ENCODE peak calls at places on chromosome 13, in ten cellular contexts. T is stomach, F is neural progenitor cell, G is tibial artery, Y is transverse colon, P is colonic mucosa, J is endothelial cell of umbilical vein, Q is psoas muscle, K is astrocyte, A is GM23338. X is an unnamed sample.

GRCh38 chr13:34913040-34913439 is 29.0 kb upstream of the NBEA start:
- DNase-seq in K (no peak), A (peak), F (peak), Y (no peak), P (no peak), J (peak), Q (no peak), T (no peak), G (no peak), X (no peak)

GRCh38 chr13:100667894-100668293 is 6.7 kb downstream of the TMTC4 start:
- DNase-seq in T (no peak), F (no peak), G (no peak), J (no peak), P (no peak), A (no peak), Q (no peak), Y (no peak), K (no peak), X (no peak)

GRCh38 chr13:35388979-35389378 is 87.5 kb downstream of the MAB21L1 start:
- DNase-seq in G (no peak), P (no peak), Q (no peak), A (no peak), Y (no peak), T (no peak), K (peak), F (no peak), J (peak), X (no peak)

GRCh38 chr13:111551421-111551820 is 231.0 kb downstream of the TEX29 start:
- DNase-seq in F (no peak), Q (no peak), P (no peak), T (no peak), A (no peak), Y (no peak), J (no peak), K (no peak), G (no peak), X (no peak)

GRCh38 chr13:104011505-104012270 is 945.5 kb upstream of the SLC10A2 start:
- DNase-seq in Y (no peak), J (no peak), T (peak), K (peak), F (peak), G (no peak), A (peak), P (no peak), Q (no peak), X (no peak)

GRCh38 chr13:42454749-42455148 is 119.2 kb upstream of the TNFSF11 start:
- DNase-seq in A (no peak), G (no peak), F (no peak), K (no peak), J (no peak), T (no peak), Q (no peak), P (no peak), Y (no peak), X (no peak)

GRCh38 chr13:99382428-99383133 is 75.4 kb upstream of the GPR183 start:
- DNase-seq in K (no peak), F (no peak), G (no peak), T (no peak), P (peak), Q (no peak), Y (peak), A (no peak), J (no peak), X (no peak)

GRCh38 chr13:110624766-110625756 is 9.7 kb downstream of the NAXD start:
- DNase-seq in Q (no peak), A (peak), P (no peak), F (peak), Y (no peak), T (peak), J (no peak), K (no peak), G (no peak), X (no peak)

GRCh38 chr13:98970293-98970692 is 7.6 kb downstream of the DOCK9 start:
- DNase-seq in A (no peak), T (no peak), P (no peak), G (no peak), F (no peak), Q (no peak), J (no peak), Y (no peak), K (no peak), X (peak)

GRCh38 chr13:22126433-22127021 is 455.7 kb downstream of the FGF9 start:
- DNase-seq in G (no peak), T (no peak), K (no peak), Q (no peak), P (no peak), J (no peak), F (no peak), A (no peak), Y (no peak), X (no peak)

GRCh38 chr13:92843549-92843948 is 383.1 kb upstream of the GPC6 start:
- DNase-seq in J (no peak), A (no peak), K (peak), T (no peak), Q (no peak), Y (no peak), G (no peak), F (no peak), P (no peak), X (no peak)

GRCh38 chr13:39956036-39956435 is 300.6 kb downstream of the COG6 start:
- DNase-seq in Q (no peak), T (no peak), P (no peak), Y (no peak), G (no peak), J (no peak), F (no peak), K (no peak), A (no peak), X (no peak)

GRCh38 chr13:39875583-39875982 is 220.1 kb downstream of the COG6 start:
- DNase-seq in Q (no peak), G (no peak), A (no peak), K (no peak), F (no peak), J (peak), T (no peak), Y (no peak), P (no peak), X (no peak)

GRCh38 chr13:104553156-104553555 is 1486.9 kb upstream of the SLC10A2 start:
- DNase-seq in G (no peak), Q (no peak), T (no peak), K (peak), A (no peak), F (no peak), P (no peak), J (peak), Y (no peak), X (no peak)

GRCh38 chr13:42377640-42378382 is 105.9 kb downstream of the AKAP11 start:
- DNase-seq in F (no peak), G (no peak), P (no peak), K (no peak), Y (no peak), J (no peak), A (no peak), T (no peak), Q (no peak), X (no peak)

GRCh38 chr13:31909889-31910551 is 121.6 kb upstream of the FRY start:
- DNase-seq in Q (no peak), J (peak), K (peak), A (peak), P (peak), Y (peak), G (no peak), F (peak), T (peak), X (peak)

GRCh38 chr13:32311188-32311897 is 3.8 kb downstream of the ZAR1L start:
- DNase-seq in P (no peak), T (no peak), Q (no peak), J (no peak), G (no peak), A (no peak), Y (no peak), K (no peak), F (no peak), X (no peak)

GRCh38 chr13:101691326-101691725 is 238.9 kb downstream of the ITGBL1 start:
- DNase-seq in J (no peak), T (no peak), A (no peak), Y (no peak), F (no peak), Q (no peak), P (no peak), K (no peak), G (no peak), X (no peak)

GRCh38 chr13:46146898-46147297 is 35.1 kb downstream of the LCP1 start:
- DNase-seq in T (no peak), Y (no peak), F (peak), A (peak), K (no peak), G (no peak), P (no peak), Q (no peak), J (no peak), X (no peak)

GRCh38 chr13:25811506-25811905 is 240.3 kb downstream of the SHISA2 start:
- DNase-seq in A (no peak), F (no peak), G (no peak), Y (no peak), T (no peak), J (no peak), P (no peak), Q (no peak), K (no peak), X (no peak)

GRCh38 chr13:44106231-44107152 is 226.8 kb downstream of the LACC1 start:
- DNase-seq in T (no peak), Y (no peak), P (no peak), G (no peak), Q (no peak), K (no peak), J (no peak), A (no peak), F (no peak), X (no peak)

GRCh38 chr13:60933638-60934037 is 482.0 kb downstream of the PCDH20 start:
- DNase-seq in Y (no peak), G (no peak), K (peak), P (no peak), A (no peak), Q (no peak), T (no peak), J (no peak), F (no peak), X (no peak)

GRCh38 chr13:110530839-110531499 is 30.6 kb downstream of the RAB20 start:
- DNase-seq in Q (no peak), P (no peak), Y (no peak), K (no peak), T (no peak), F (no peak), G (no peak), J (no peak), A (no peak), X (no peak)

GRCh38 chr13:44277459-44277858 is 96.2 kb upstream of the SERP2 start:
- DNase-seq in Y (no peak), A (no peak), Q (no peak), T (no peak), P (no peak), F (no peak), K (no peak), J (no peak), G (no peak), X (no peak)

GRCh38 chr13:31209819-31210209 is 10.0 kb downstream of the B3GLCT start:
- DNase-seq in G (no peak), J (no peak), K (no peak), P (no peak), A (no peak), Y (no peak), Q (no peak), T (no peak), F (no peak), X (no peak)

GRCh38 chr13:70795484-70795883 is 687.2 kb upstream of the KLHL1 start:
- DNase-seq in G (no peak), T (no peak), A (no peak), J (no peak), F (no peak), Q (no peak), K (no peak), Y (no peak), P (no peak), X (no peak)

GRCh38 chr13:48158290-48158689 is 63.4 kb upstream of the MED4 start:
- DNase-seq in T (no peak), Y (no peak), J (no peak), Q (no peak), P (no peak), K (no peak), A (no peak), G (no peak), F (no peak), X (no peak)
- H3K27ac ChIP-seq in T (peak), Y (no peak), J (no peak), Q (no peak), P (peak), K (no peak), A (no peak), G (no peak), F (no peak), X (no peak)

DNA sequence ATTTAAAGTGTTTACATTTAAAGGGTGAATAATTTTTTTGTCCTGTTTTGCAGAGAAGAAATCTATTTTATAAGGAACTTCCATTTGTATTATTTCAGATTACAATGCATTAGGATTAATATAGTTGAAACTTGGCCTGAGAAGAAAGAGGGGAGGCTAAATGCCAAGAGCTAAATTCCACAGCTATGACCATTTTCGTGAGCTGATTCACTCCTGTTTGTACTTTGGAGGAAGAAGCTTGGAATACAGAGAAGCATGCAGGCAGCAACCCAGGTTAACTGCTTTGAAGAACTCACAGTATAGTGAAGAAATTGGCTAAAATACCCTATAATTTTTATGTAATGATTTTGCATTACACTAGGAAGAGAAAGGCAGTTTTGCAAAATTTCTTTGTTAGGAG is 309.4 kb upstream of the KLF12 start:
- DNase-seq in P (no peak), A (no peak), J (peak), T (no peak), F (no peak), Y (no peak), G (no peak), K (peak), Q (no peak), X (no peak)
- H3K4me3 ChIP-seq in P (no peak), A (no peak), J (no peak), T (no peak), F (no peak), Y (no peak), G (no peak), K (peak), Q (no peak), X (no peak)

GRCh38 chr13:20305587-20305986 is 73.5 kb upstream of the GJB6 start:
- DNase-seq in Q (no peak), F (no peak), G (no peak), A (peak), T (no peak), K (no peak), J (no peak), P (no peak), Y (no peak), X (no peak)
- TF ChIP-seq CTCF in Q (no peak), F (peak), G (no peak), A (no peak), T (no peak), K (no peak), J (no peak), P (no peak), Y (no peak), X (no peak)

DNA sequence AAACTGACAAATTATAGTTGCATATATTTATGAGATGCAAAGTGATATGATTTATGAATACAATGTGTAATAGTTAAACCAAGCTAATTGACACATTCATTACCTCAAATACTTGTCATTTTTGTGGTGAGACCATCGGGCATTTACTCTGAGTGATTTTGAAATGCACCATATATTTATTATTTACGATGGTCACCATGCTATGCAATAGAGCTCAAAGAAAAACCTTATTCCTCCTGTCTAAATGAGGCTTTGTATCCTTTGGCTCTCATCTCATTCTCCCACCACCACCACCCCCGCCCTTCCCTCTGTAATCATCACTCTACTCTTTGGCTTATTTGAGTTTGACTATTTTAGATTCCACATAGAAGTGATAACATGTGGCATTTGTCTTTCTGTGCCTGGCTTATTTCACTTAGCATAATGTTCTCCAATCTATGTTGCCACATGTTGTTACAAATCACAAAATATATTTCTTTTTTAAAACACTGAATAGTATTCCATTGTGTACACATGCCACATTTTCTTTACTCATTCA is 124.9 kb downstream of the CYSLTR2 start:
- DNase-seq in Y (no peak), G (no peak), K (no peak), Q (no peak), J (no peak), T (no peak), F (no peak), P (no peak), A (no peak), X (no peak)
- H3K27ac ChIP-seq in Y (no peak), G (no peak), K (no peak), Q (no peak), J (no peak), T (no peak), F (no peak), P (no peak), A (no peak), X (no peak)